ENCODE peak calls at places on chromosomes 11 and 22, in five cellular contexts. W is neuronal stem cell, Y is RPMI7951, U is kidney tubule cell, K is ACHN. L is an unnamed sample.

GRCh38 chr22:22463855-22464540 is 44.5 kb downstream of the ZNF280B start:
- DNase-seq in W (peak; percentile 82), Y (peak; percentile 61), U (peak; percentile 60), K (peak; percentile 60), L (peak; percentile 61)

GRCh38 chr22:47918276-47918928 is 1156.0 kb downstream of the TBC1D22A start:
- DNase-seq in K (no peak), Y (no peak), U (no peak), W (no peak), L (no peak)

GRCh38 chr22:20980938-20981722 is 967 bp upstream of the LZTR1 start:
- DNase-seq in K (no peak), U (no peak), W (no peak), Y (no peak), L (no peak)

GRCh38 chr11:81579339-81579738 is 1154.3 kb downstream of the FAM181B start:
- DNase-seq in W (no peak), K (no peak), Y (no peak), U (no peak), L (no peak)

GRCh38 chr22:36052505-36052941 is 23.9 kb upstream of the RBFOX2 start:
- DNase-seq in U (peak; percentile 86), Y (peak; percentile 48), K (peak; percentile 2), W (no peak), L (no peak)

GRCh38 chr11:72753341-72754148 is 1.3 kb upstream of the ARAP1 start:
- DNase-seq in K (no peak), W (no peak), Y (no peak), U (no peak), L (no peak)

GRCh38 chr22:46931414-46931813 is 169.0 kb downstream of the TBC1D22A start:
- DNase-seq in U (no peak), W (no peak), Y (peak; percentile 55), K (peak; percentile 80), L (peak; percentile 29)

GRCh38 chr22:43848366-43849171 is 13.7 kb downstream of the SULT4A1 start:
- DNase-seq in U (peak; percentile 36), K (peak; percentile 18), W (no peak), Y (no peak), L (peak; percentile 38)

GRCh38 chr11:13701506-13701905 is 33.0 kb downstream of the FAR1 start:
- DNase-seq in U (no peak), Y (no peak), W (no peak), K (peak; percentile 2), L (no peak)

GRCh38 chr11:60932605-60933346 is 8.5 kb downstream of the TMEM132A start:
- DNase-seq in W (no peak), Y (no peak), U (no peak), K (no peak), L (no peak)

GRCh38 chr11:1130276-1131032 is 27.3 kb upstream of the MUC5AC start:
- DNase-seq in W (no peak), Y (no peak), K (no peak), U (no peak), L (no peak)

GRCh38 chr22:37431811-37432707 is 4.8 kb upstream of the ELFN2 start:
- DNase-seq in K (peak; percentile 98), U (peak; percentile 100), W (no peak), Y (peak; percentile 98), L (no peak)

GRCh38 chr11:62370743-62371440 is 33.6 kb downstream of the ASRGL1 start:
- DNase-seq in W (no peak), Y (no peak), U (no peak), K (no peak), L (no peak)

GRCh38 chr11:78109011-78109685 is 29.5 kb upstream of the NDUFC2 start:
- DNase-seq in K (no peak), W (no peak), Y (no peak), U (no peak), L (no peak)

GRCh38 chr11:81033779-81034550 is 1593.1 kb upstream of the TENM4 start:
- DNase-seq in U (no peak), W (no peak), K (no peak), Y (no peak), L (no peak)

GRCh38 chr22:22941831-22942510 is 54.4 kb downstream of the IGLL5 start:
- DNase-seq in U (no peak), Y (no peak), K (no peak), W (no peak), L (no peak)

GRCh38 chr22:43152001-43152354 is 619 bp downstream of the TSPO start:
- DNase-seq in U (no peak), K (no peak), W (no peak), Y (no peak), L (no peak)

GRCh38 chr11:117524784-117525183 is 197.1 kb downstream of the CEP164 start:
- DNase-seq in W (no peak), U (no peak), Y (no peak), K (no peak), L (no peak)

GRCh38 chr11:1836011-1836945 is 1.5 kb downstream of the SYT8 start:
- DNase-seq in W (no peak), U (no peak), K (no peak), Y (no peak), L (no peak)

GRCh38 chr11:99513368-99513767 is 492.6 kb downstream of the CNTN5 start:
- DNase-seq in W (no peak), U (no peak), Y (no peak), K (no peak), L (no peak)

GRCh38 chr11:8566613-8567210 is 27.3 kb downstream of the STK33 start:
- DNase-seq in U (peak; percentile 60), K (peak; percentile 66), Y (peak; percentile 45), W (peak; percentile 32), L (peak; percentile 50)

GRCh38 chr11:61679301-61679700 is 890 bp upstream of the DAGLA start:
- DNase-seq in U (no peak), W (no peak), Y (no peak), K (no peak), L (no peak)

GRCh38 chr11:133919330-133920108 is 37.2 kb downstream of the IGSF9B start:
- DNase-seq in K (no peak), W (no peak), Y (no peak), U (no peak), L (no peak)

GRCh38 chr22:21972293-21972779 is 10.3 kb downstream of the TOP3B start:
- DNase-seq in K (peak; percentile 41), U (peak; percentile 25), Y (peak; percentile 17), W (no peak), L (peak; percentile 49)

GRCh38 chr22:17700778-17701177 is 62.2 kb downstream of the BCL2L13 start:
- DNase-seq in K (no peak), U (no peak), Y (peak; percentile 4), W (no peak), L (no peak)

GRCh38 chr22:50672471-50673230 is at the start of gene SHANK3:
- DNase-seq in Y (no peak), U (no peak), K (no peak), W (no peak), L (no peak)

GRCh38 chr22:24270556-24271405 is at the start of gene SPECC1L:
- DNase-seq in Y (peak; percentile 84), U (peak; percentile 95), W (peak; percentile 95), K (peak; percentile 85), L (peak; percentile 94)

GRCh38 chr11:48028909-48029685 is 48.7 kb downstream of the PTPRJ start:
- DNase-seq in Y (no peak), U (no peak), W (no peak), K (no peak), L (no peak)

GRCh38 chr11:64742940-64743590 is 877 bp downstream of the RASGRP2 start:
- DNase-seq in Y (no peak), K (peak; percentile 55), W (no peak), U (peak; percentile 35), L (peak; percentile 80)

GRCh38 chr11:113603277-113604059 is 102.6 kb downstream of the TMPRSS5 start:
- DNase-seq in W (no peak), K (no peak), Y (peak; percentile 98), U (peak; percentile 71), L (peak; percentile 42)

GRCh38 chr11:77140231-77140959 is 12.3 kb downstream of the MYO7A start:
- DNase-seq in U (no peak), K (no peak), Y (peak; percentile 89), W (no peak), L (peak; percentile 92)

GRCh38 chr11:58573451-58574104 is 2.1 kb downstream of the LPXN start:
- DNase-seq in K (peak; percentile 86), W (no peak), U (peak; percentile 85), Y (peak; percentile 89), L (peak; percentile 88)

GRCh38 chr11:47328449-47329390 is 23.8 kb downstream of the MYBPC3 start:
- DNase-seq in K (no peak), Y (no peak), U (no peak), W (no peak), L (no peak)